ENCODE peak calls at places on chromosomes 4 and X, in eight cellular contexts. L is HepG2, J is Peyer's patch, M is NT2/D1, X is MM.1S, C is WERI-Rb-1, A is HCT116, Z is iPS DF 6.9. I is an unnamed sample. For H3K9me3, the result is how much of the 10 kb centered on the place peaks cover.

GRCh38 chrX:119186763-119187162 is 49.3 kb upstream of the PGRMC1 start:
- DNase-seq in A (no peak), M (no peak), C (no peak), L (no peak), Z (no peak), X (no peak), J (no peak), I (no peak)

GRCh38 chr4:170259631-170260153 is 169.9 kb upstream of the AADAT start:
- DNase-seq in A (peak), C (peak), L (peak), J (peak), Z (peak), X (peak), M (peak), I (no peak)

GRCh38 chrX:7086384-7086783 is 61.1 kb upstream of the STS start:
- DNase-seq in J (no peak), C (no peak), M (no peak), L (no peak), X (no peak), Z (no peak), A (no peak), I (no peak)

GRCh38 chr4:76147454-76148141 is 599 bp downstream of the NUP54 start:
- DNase-seq in A (peak), X (peak), M (peak), J (peak), C (peak), Z (peak), L (peak), I (peak)

GRCh38 chrX:151397741-151398070 is 700 bp downstream of the VMA21 start:
- DNase-seq in J (no peak), X (no peak), L (no peak), Z (no peak), A (no peak), C (no peak), M (no peak), I (no peak)

GRCh38 chrX:97039363-97040029 is 155.8 kb downstream of the RPA4 start:
- DNase-seq in L (no peak), J (no peak), A (no peak), M (no peak), C (no peak), X (no peak), Z (no peak), I (no peak)

GRCh38 chr4:38560763-38561558 is 103.0 kb upstream of the KLF3 start:
- DNase-seq in J (no peak), L (no peak), C (no peak), M (no peak), A (no peak), Z (no peak), X (no peak), I (no peak)

GRCh38 chrX:6679550-6679949 is 144.6 kb upstream of the VCX3A start:
- DNase-seq in L (no peak), A (no peak), Z (no peak), X (no peak), C (no peak), M (no peak), J (no peak), I (no peak)

GRCh38 chr4:162485486-162485885 is 321.7 kb upstream of the FSTL5 start:
- DNase-seq in J (no peak), Z (no peak), L (no peak), X (no peak), C (no peak), A (no peak), M (no peak), I (no peak)

GRCh38 chr4:35562831-35563230 is 681.5 kb downstream of the ARAP2 start:
- DNase-seq in X (no peak), A (no peak), J (no peak), C (no peak), L (no peak), M (no peak), Z (no peak), I (no peak)

GRCh38 chrX:153925739-153926593 is at the start of gene ARHGAP4:
- DNase-seq in Z (no peak), M (no peak), X (peak), L (no peak), C (no peak), A (peak), J (peak), I (peak)

GRCh38 chr4:8276358-8277240 is 7.0 kb downstream of the HTRA3 start:
- DNase-seq in Z (no peak), A (no peak), M (no peak), J (no peak), C (peak), X (no peak), L (no peak), I (no peak)

GRCh38 chr4:32148120-32148666 is 1428.0 kb downstream of the PCDH7 start:
- DNase-seq in L (no peak), C (no peak), J (no peak), A (no peak), M (no peak), Z (no peak), X (no peak), I (no peak)

GRCh38 chrX:103063918-103064434 is at the start of gene BEX1:
- DNase-seq in Z (no peak), J (no peak), L (peak), M (peak), A (no peak), C (peak), X (no peak), I (no peak)

GRCh38 chr4:141540643-141541042 is 95.7 kb upstream of the IL15 start:
- DNase-seq in A (no peak), X (no peak), C (no peak), Z (no peak), M (no peak), L (no peak), J (no peak), I (no peak)

GRCh38 chr4:7197910-7198309 is 5.6 kb downstream of the SORCS2 start:
- DNase-seq in X (no peak), M (no peak), L (no peak), C (peak), Z (no peak), A (no peak), J (no peak), I (no peak)

GRCh38 chr4:148376151-148376550 is 66.1 kb downstream of the NR3C2 start:
- DNase-seq in M (no peak), L (peak), J (peak), X (peak), Z (no peak), C (no peak), A (peak), I (no peak)

GRCh38 chr4:75708218-75708691 is 16.1 kb upstream of the USO1 start:
- DNase-seq in C (peak), L (peak), X (no peak), Z (no peak), J (no peak), A (no peak), M (no peak), I (no peak)

GRCh38 chr4:186240452-186240847 is 13.1 kb downstream of the KLKB1 start:
- DNase-seq in J (no peak), C (no peak), M (no peak), L (no peak), Z (no peak), X (no peak), A (no peak), I (no peak)

GRCh38 chr4:120466429-120466828 is 399.8 kb upstream of the MAD2L1 start:
- DNase-seq in C (no peak), L (no peak), J (no peak), Z (peak), X (no peak), M (peak), A (no peak), I (no peak)

GRCh38 chrX:155768036-155768769 is 112.9 kb upstream of the VAMP7 start:
- DNase-seq in X (no peak), M (no peak), C (peak), A (no peak), L (no peak), Z (no peak), J (no peak), I (no peak)

GRCh38 chr4:4289575-4289929 is 402 bp downstream of the LYAR start:
- DNase-seq in M (no peak), Z (no peak), A (no peak), L (no peak), X (peak), J (no peak), C (no peak), I (no peak)

GRCh38 chr4:71692963-71693362 is 90.9 kb downstream of the GC start:
- DNase-seq in C (no peak), X (no peak), A (no peak), L (no peak), J (no peak), Z (no peak), M (peak), I (no peak)

GRCh38 chrX:9349572-9350259 is 115.1 kb upstream of the TBL1X start:
- DNase-seq in J (no peak), Z (no peak), A (no peak), L (no peak), C (no peak), M (no peak), X (no peak), I (no peak)

GRCh38 chr4:140557831-140558435 is 10.8 kb downstream of the UCP1 start:
- DNase-seq in M (no peak), X (no peak), Z (no peak), A (no peak), L (no peak), C (no peak), J (no peak), I (no peak)

GRCh38 chr4:19844436-19844835 is 407.3 kb upstream of the SLIT2 start:
- DNase-seq in C (no peak), Z (no peak), L (no peak), J (no peak), A (no peak), X (no peak), M (no peak), I (no peak)

GRCh38 chr4:185238261-185238681 is 28.9 kb downstream of the SNX25 start:
- DNase-seq in Z (no peak), J (no peak), C (no peak), X (no peak), M (no peak), L (no peak), A (no peak), I (no peak)

GRCh38 chr4:83272900-83273299 is 11.7 kb downstream of the COQ2 start:
- DNase-seq in M (no peak), X (no peak), A (no peak), J (no peak), L (no peak), C (no peak), Z (no peak), I (no peak)

GRCh38 chrX:111353810-111354209 is 58.2 kb downstream of the DCX start:
- DNase-seq in Z (no peak), A (no peak), M (no peak), X (no peak), C (no peak), J (no peak), L (no peak), I (no peak)

GRCh38 chr4:154616731-154617130 is 4.3 kb upstream of the FGG start:
- DNase-seq in M (no peak), L (no peak), X (peak), J (no peak), C (no peak), A (no peak), Z (no peak), I (no peak)

GRCh38 chr4:8515316-8516060 is 64.7 kb upstream of the GPR78 start:
- DNase-seq in L (no peak), Z (no peak), A (no peak), M (no peak), C (no peak), X (no peak), J (no peak), I (no peak)

GRCh38 chr4:9926591-9926990 is 94.7 kb downstream of the SLC2A9 start:
- DNase-seq in X (no peak), C (no peak), A (no peak), L (no peak), J (no peak), Z (no peak), M (no peak), I (no peak)

GRCh38 chrX:135295238-135295943 is 13.9 kb upstream of the ETDC start:
- DNase-seq in A (no peak), X (peak), M (no peak), Z (no peak), L (no peak), C (peak), J (peak), I (peak)

GRCh38 chr4:88613417-88613875 is 21.2 kb downstream of the HERC3 start:
- DNase-seq in A (no peak), C (no peak), J (peak), M (no peak), Z (no peak), X (no peak), L (no peak), I (no peak)

GRCh38 chr4:105859233-105859632 is 36.0 kb upstream of the NPNT start:
- DNase-seq in C (no peak), L (peak), Z (no peak), M (no peak), X (no peak), J (no peak), A (peak), I (no peak)

GRCh38 chr4:99790796-99791617 is 25.6 kb upstream of the DAPP1 start:
- DNase-seq in X (no peak), C (peak), M (no peak), Z (no peak), J (no peak), A (no peak), L (no peak), I (no peak)

GRCh38 chr4:42656736-42656985 is 244 bp downstream of the ATP8A1 start:
- DNase-seq in A (no peak), L (no peak), J (no peak), X (no peak), Z (no peak), C (no peak), M (no peak), I (no peak)

GRCh38 chr4:152594981-152595916 is 59.4 kb upstream of the FBXW7 start:
- DNase-seq in C (no peak), A (no peak), Z (no peak), L (no peak), X (no peak), M (no peak), J (peak), I (no peak)

GRCh38 chr4:77015390-77015789 is 60.4 kb downstream of the CCNI start:
- DNase-seq in X (no peak), M (no peak), J (no peak), Z (peak), L (no peak), A (no peak), C (no peak), I (no peak)

DNA sequence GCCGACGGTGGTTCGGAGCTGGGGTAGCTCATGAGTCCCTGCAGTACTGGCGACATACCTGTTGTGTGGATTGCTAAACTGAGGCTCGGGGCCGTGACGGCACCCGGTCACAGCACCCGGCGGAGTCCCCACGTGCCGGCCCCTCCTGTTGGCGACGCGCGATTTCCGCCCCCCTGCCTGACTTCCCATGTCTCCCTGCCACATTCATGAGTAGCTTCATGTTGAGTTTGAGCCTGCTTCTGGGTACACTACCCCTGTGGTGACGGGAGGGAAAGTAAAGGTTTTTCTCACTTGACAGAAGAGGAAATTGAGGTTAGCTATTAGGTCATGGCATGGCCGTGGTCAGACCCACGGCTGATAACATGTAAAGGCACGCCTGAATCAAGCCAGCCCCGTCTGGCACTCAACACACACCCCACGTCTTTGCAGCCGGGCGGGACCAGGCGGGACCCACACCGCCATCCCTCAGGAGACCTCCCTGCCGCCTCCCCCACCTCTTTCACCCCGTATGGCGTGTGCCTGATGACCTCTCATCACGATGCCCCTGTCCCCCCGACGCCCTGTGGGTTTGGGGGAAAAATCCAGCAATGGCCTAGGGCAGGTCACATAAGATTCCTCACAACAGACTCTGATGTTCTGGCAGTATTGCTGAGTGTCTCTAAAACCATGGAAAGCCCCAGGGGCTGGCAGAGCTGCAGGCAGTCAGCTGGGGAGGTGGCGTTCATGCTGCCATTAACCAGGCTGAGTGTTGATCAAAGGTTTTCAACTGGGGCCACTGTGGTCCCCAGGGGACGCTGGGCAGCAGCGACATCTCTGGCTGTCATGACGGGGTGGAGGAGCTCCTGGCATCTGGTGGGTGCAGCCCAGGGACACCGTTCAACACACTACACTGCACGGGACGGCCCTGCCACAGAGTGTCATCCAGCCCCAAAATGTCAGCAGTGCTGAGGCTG is 29.2 kb downstream of the P2RY8 start:
- DNase-seq in M (no peak), C (no peak), Z (no peak), L (no peak), A (no peak), J (peak), X (no peak), I (no peak)
- H3K9me3 ChIP-seq in M (under half), C (under half), Z (under half), L (under half), A (under half), J (under half), X (under half), I (under half)

DNA sequence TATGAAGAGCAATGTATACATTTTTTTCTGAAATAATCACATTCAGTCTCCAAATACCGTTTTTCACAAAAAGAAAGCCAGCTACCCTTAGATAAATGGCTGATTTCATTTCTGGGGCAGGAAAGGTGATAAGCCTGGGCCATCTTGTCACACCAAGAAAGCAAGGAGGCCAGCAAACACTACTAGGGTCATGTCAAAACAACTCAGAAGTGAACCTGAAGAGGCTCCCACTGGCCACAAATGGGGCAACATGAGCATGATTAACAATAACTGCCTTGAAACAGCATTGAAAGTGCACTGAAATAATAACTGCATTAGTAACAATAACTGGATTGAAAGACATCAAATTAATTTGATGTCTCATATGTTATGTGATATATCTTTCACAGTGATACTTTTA is 39.3 kb downstream of the SH3KBP1 start:
- DNase-seq in C (no peak), Z (no peak), L (no peak), X (no peak), A (no peak), J (no peak), M (no peak), I (no peak)
- H3K9me3 ChIP-seq in C (under half), Z (under half), L (under half), X (under half), A (under half), J (under half), M (under half), I (under half)

GRCh38 chrX:129427267-129427666 is 96.0 kb downstream of the SMARCA1 start:
- DNase-seq in C (no peak), M (no peak), A (peak), X (no peak), J (no peak), L (no peak), Z (no peak), I (no peak)
- H3K9me3 ChIP-seq in C (under half), M (under half), A (under half), X (under half), J (under half), L (under half), Z (under half), I (under half)

GRCh38 chr4:1252928-1253492 is 4.1 kb upstream of the CTBP1 start:
- DNase-seq in C (no peak), Z (no peak), X (no peak), L (peak), A (no peak), J (peak), M (no peak), I (no peak)

GRCh38 chr4:1255151-1255550 is 6.2 kb upstream of the CTBP1 start:
- DNase-seq in A (no peak), Z (no peak), X (no peak), J (no peak), C (no peak), M (no peak), L (no peak), I (no peak)

GRCh38 chr4:1251773-1252066 is 2.8 kb upstream of the CTBP1 start:
- DNase-seq in M (no peak), Z (no peak), J (no peak), L (no peak), X (no peak), A (no peak), C (no peak), I (no peak)

GRCh38 chr4:1255699-1256098 is 6.8 kb upstream of the CTBP1 start:
- DNase-seq in A (no peak), J (no peak), C (no peak), M (no peak), Z (no peak), L (no peak), X (no peak), I (no peak)

GRCh38 chr4:1253831-1254230 is 4.9 kb upstream of the CTBP1 start:
- DNase-seq in X (no peak), M (no peak), J (peak), C (no peak), A (no peak), Z (no peak), L (no peak), I (no peak)
- H3K9me3 ChIP-seq in X (under half), M (half or more), J (under half), C (under half), A (under half), Z (under half), L (under half), I (under half)

DNA sequence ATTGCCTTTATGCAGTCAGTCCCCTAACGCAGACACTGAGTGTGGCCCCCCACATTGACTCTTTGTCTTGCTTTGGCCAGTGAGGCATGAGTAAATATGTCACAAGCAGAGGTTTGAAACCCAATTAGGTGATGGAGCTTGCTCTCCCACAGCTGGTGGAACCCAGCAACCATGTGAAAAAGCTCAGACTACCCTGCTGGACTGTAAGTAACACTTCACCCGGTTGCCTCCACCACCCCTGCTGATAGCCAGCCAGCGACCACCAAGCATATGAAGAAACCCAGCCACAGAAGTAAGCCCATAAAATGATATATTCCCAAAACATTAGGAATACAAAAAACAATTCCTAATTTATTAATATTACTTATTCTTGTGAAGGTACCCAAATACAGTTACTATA is 21.6 kb upstream of the PDCL2 start:
- DNase-seq in Z (no peak), M (no peak), C (no peak), J (no peak), X (no peak), A (no peak), L (no peak), I (no peak)
- H3K9me3 ChIP-seq in Z (under half), M (under half), C (under half), J (under half), X (under half), A (under half), L (under half), I (under half)